ENCODE peak calls at places on chromosomes 11 and 22, in seven cellular contexts. U is A549, O is brain microvascular endothelial cell, V is fibroblast of pulmonary artery, S is uterus, C is cardiac fibroblast, B is AG04449. L is an unnamed sample.

GRCh38 chr22:31332886-31333285 is 13.3 kb downstream of the PATZ1 start:
- DNase-seq in U (no peak), O (no peak), V (no peak), S (no peak), C (peak; percentile 38), B (no peak), L (no peak)

GRCh38 chr11:28924007-28924406 is 815.8 kb downstream of the METTL15 start:
- DNase-seq in U (no peak), O (no peak), V (no peak), S (no peak), C (peak; percentile 9), B (no peak), L (no peak)

GRCh38 chr11:66337103-66337899 is 1.1 kb upstream of the RIN1 start:
- DNase-seq in U (no peak), O (peak; percentile 23), V (no peak), S (no peak), C (no peak), B (no peak), L (no peak)

GRCh38 chr11:65700377-65700776 is 11.7 kb upstream of the KAT5 start:
- DNase-seq in U (no peak), O (no peak), V (no peak), S (no peak), C (no peak), B (no peak), L (no peak)

GRCh38 chr11:120133216-120134105 is 4.5 kb downstream of the TRIM29 start:
- DNase-seq in U (no peak), O (no peak), V (no peak), S (no peak), C (no peak), B (no peak), L (no peak)

GRCh38 chr11:95138448-95138847 is 48.8 kb downstream of the ENDOD1 start:
- DNase-seq in U (no peak), O (no peak), V (no peak), S (no peak), C (peak; percentile 45), B (no peak), L (no peak)

GRCh38 chr11:134662629-134663360 is 250.8 kb upstream of the B3GAT1 start:
- DNase-seq in U (no peak), O (no peak), V (no peak), S (no peak), C (no peak), B (no peak), L (no peak)

GRCh38 chr11:57761301-57762234 is at the start of gene CTNND1:
- DNase-seq in U (peak; percentile 98), O (peak; percentile 96), V (peak; percentile 99), S (peak; percentile 95), C (peak; percentile 99), B (peak; percentile 90), L (peak; percentile 93)

GRCh38 chr11:56624661-56625110 is 10.0 kb upstream of the OR5M1 start:
- DNase-seq in U (peak; percentile 77), O (peak; percentile 39), V (peak; percentile 33), S (no peak), C (peak; percentile 74), B (no peak), L (peak; percentile 10)

GRCh38 chr11:64844330-64845124 is at the start of gene CDC42BPG:
- DNase-seq in U (peak; percentile 68), O (peak; percentile 37), V (peak; percentile 61), S (no peak), C (peak; percentile 50), B (no peak), L (no peak)

GRCh38 chr22:31337178-31337577 is 9.0 kb downstream of the PATZ1 start:
- DNase-seq in U (no peak), O (no peak), V (no peak), S (no peak), C (no peak), B (no peak), L (no peak)

GRCh38 chr11:24239016-24239720 is 257.7 kb upstream of the LUZP2 start:
- DNase-seq in U (no peak), O (peak; percentile 41), V (peak; percentile 67), S (no peak), C (peak; percentile 41), B (peak; percentile 84), L (no peak)

GRCh38 chr11:126115820-126116319 is 53.2 kb upstream of the CDON start:
- DNase-seq in U (peak; percentile 82), O (peak; percentile 68), V (peak; percentile 73), S (peak; percentile 75), C (peak; percentile 44), B (peak; percentile 41), L (peak; percentile 52)

GRCh38 chr22:34877506-34877905 is 188.5 kb upstream of the ISX start:
- DNase-seq in U (no peak), O (no peak), V (no peak), S (no peak), C (no peak), B (no peak), L (no peak)

DNA sequence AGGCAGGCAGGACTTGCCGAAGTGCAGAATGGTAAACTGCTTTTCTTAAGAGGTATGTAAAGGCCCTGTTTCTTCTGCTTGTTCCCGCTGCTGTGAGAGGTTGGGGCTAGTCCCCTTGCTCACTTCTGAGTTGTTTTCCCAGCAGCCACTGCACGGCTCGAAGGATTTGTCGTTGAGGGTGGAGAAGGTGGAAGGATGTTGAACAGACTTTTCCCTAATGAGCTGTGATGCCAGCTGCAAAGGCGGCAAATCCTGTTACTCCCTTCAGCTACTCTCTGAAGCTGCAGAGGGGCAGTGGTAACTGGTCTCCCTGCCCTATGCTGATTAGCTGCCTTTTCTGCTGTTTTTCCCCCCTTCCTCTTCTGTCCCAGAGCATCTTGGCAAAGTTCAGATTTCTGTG is 90.4 kb upstream of the SLC25A18 start:
- DNase-seq in U (no peak), O (no peak), V (no peak), S (no peak), C (no peak), B (no peak), L (no peak)
- H3K4me3 ChIP-seq in U (no peak overlapping the region), O (no peak overlapping the region), V (no peak overlapping the region), S (no peak overlapping the region), C (no peak overlapping the region), B (no peak overlapping the region), L (no peak overlapping the region)

DNA sequence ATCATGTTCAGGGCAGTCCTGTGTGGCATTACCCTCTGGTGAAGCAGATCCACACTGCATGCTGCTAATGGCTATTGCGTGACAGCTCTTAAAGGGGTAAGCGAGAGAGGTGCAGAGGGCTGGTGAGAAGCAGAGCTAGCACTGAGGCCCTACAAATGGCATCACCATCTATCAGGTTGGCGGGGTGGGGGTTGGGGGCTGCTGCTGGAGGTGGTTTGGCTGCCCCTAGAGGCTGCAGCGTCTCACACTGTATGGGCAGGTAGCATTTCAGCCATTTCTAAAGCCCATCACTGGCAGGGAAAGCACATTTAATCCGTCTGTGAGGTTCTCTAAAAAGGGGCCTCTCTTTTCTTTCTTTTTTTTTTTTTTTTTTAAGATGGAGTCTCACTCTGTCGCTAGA is 16.8 kb upstream of the TMA7B start:
- DNase-seq in U (no peak), O (no peak), V (no peak), S (no peak), C (no peak), B (no peak), L (no peak)
- TF ChIP-seq CTCF in U (no peak), O (peak; percentile 25), V (peak; percentile 0), S (no peak), C (no peak), B (no peak), L (no peak)

GRCh38 chr11:107567739-107568335 is 2.3 kb upstream of the ALKBH8 start:
- DNase-seq in U (no peak), O (no peak), V (no peak), S (no peak), C (no peak), B (no peak), L (no peak)
- H3K4me3 ChIP-seq in U (no peak overlapping the region), O (no peak overlapping the region), V (no peak overlapping the region), S (no peak overlapping the region), C (no peak overlapping the region), B (no peak overlapping the region), L (no peak overlapping the region)

GRCh38 chr11:839875-840617 is 2.3 kb downstream of the POLR2L start:
- DNase-seq in U (peak; percentile 67), O (no peak), V (no peak), S (no peak), C (no peak), B (no peak), L (no peak)
- TF ChIP-seq CTCF in U (peak; percentile 45), O (peak; percentile 60), V (peak; percentile 24), S (no peak), C (peak; percentile 43), B (peak; percentile 35), L (peak; percentile 56)

GRCh38 chr11:9594267-9595046 is 21.0 kb downstream of the WEE1 start:
- DNase-seq in U (no peak), O (no peak), V (no peak), S (no peak), C (no peak), B (no peak), L (no peak)
- H3K4me3 ChIP-seq in U (no peak overlapping the region), O (no peak overlapping the region), V (no peak overlapping the region), S (no peak overlapping the region), C (no peak overlapping the region), B (no peak overlapping the region), L (no peak overlapping the region)

DNA sequence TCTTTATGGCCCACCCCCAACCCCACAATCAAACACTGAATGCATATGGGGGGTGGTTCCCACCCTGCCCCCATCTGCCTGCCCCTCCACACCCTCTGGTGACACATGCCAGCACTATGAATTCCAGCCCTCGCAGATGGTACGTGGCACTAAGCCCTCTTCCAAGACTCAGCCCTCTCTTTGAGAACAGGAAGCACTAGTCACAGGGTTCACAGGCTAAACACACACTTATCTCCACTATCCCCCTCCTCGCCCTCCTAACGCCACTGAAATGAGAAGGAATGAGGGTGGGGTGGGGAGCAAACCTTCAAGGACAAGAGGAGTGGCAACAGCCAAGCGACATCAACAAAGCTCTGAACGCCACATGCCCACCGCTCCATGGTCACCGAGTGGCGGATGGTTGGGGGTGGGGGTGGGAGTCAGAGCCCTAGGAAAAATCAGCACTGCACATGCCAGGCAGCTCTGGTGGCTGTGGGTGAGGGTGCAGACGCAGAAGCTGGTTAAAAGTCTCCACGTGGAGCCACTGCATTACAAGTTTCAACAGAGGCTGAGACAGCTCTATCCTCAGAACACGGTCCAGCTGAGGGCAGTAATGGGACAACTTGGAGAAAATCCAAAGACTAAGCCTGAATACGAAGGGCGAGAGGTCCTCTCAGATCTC is 33.6 kb downstream of the TMEM184B start:
- DNase-seq in U (peak; percentile 71), O (peak; percentile 85), V (peak; percentile 83), S (no peak), C (peak; percentile 96), B (peak; percentile 91), L (peak; percentile 91)
- TF ChIP-seq CTCF in U (peak; percentile 21), O (peak; percentile 48), V (peak; percentile 33), S (no peak), C (peak; percentile 0), B (peak; percentile 28), L (peak; percentile 25)

GRCh38 chr11:1839924-1840779 is 1.4 kb downstream of the TNNI2 start:
- DNase-seq in U (no peak), O (no peak), V (no peak), S (no peak), C (no peak), B (no peak), L (no peak)
- H3K4me3 ChIP-seq in U (no peak overlapping the region), O (no peak overlapping the region), V (no peak overlapping the region), S (no peak overlapping the region), C (no peak overlapping the region), B (no peak overlapping the region), L (no peak overlapping the region)

DNA sequence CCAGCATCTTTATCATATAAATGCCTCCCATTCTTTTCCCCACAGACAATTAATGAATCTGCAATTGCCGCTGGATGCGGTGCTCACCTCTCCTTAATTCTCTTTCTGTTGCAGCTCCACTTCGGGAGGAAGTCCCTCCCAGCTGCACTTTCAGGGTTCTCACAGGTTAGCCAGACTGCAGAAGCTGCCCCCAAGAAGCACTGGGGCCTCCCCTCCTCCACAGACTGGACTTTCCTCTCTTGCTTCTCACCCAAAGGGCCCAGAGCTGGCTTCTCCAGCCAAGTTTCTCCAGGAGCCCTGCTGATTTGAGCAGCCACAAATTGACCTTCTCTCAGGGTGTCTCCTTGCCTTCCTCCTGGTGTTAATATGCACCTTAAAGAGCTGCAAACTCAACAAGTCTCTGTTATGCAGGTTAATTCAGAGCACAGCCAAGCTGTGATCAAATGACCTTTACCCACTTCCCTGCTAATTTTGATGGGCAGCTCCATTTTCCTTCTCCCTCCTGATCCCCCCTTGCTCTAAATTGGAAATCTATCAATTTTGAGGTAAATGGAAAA is 298.9 kb downstream of the BUD13 start:
- DNase-seq in U (no peak), O (no peak), V (no peak), S (no peak), C (no peak), B (no peak), L (no peak)
- TF ChIP-seq CTCF in U (no peak), O (no peak), V (no peak), S (no peak), C (no peak), B (no peak), L (no peak)

L was measured in AG09309.